ENCODE peak calls at places on chromosomes 6 and 20, in four cellular contexts. H, M, G and J are unnamed samples.

GRCh38 chr6:152309648-152310047 is 327.5 kb downstream of the SYNE1 start:
- DNase-seq in M (no peak), H (peak; percentile 49), G (peak; percentile 36), J (no peak)

GRCh38 chr20:20953738-20954657 is 152.2 kb downstream of the LINC00237 start:
- DNase-seq in M (no peak), H (no peak), G (no peak), J (no peak)

GRCh38 chr6:128848169-128848935 is 34.6 kb upstream of the LAMA2 start:
- DNase-seq in M (peak; percentile 19), H (no peak), G (peak; percentile 52), J (no peak)

GRCh38 chr6:150184850-150185480 is 42.1 kb downstream of the PPP1R14C start:
- DNase-seq in G (no peak), H (no peak), M (no peak), J (no peak)

GRCh38 chr6:684831-685636 is 7.9 kb downstream of the EXOC2 start:
- DNase-seq in G (no peak), M (peak; percentile 46), H (no peak), J (peak; percentile 36)

GRCh38 chr6:32568561-32568960 is 21.1 kb downstream of the HLA-DRB1 start:
- DNase-seq in G (no peak), H (no peak), M (no peak), J (no peak)

GRCh38 chr6:46053034-46053933 is 37.6 kb upstream of the CLIC5 start:
- DNase-seq in G (no peak), H (no peak), M (no peak), J (no peak)

GRCh38 chr20:37198962-37199660 is 19.8 kb upstream of the MROH8 start:
- DNase-seq in M (no peak), H (no peak), G (no peak), J (no peak)

GRCh38 chr6:21824431-21825180 is 231.1 kb downstream of the SOX4 start:
- DNase-seq in G (no peak), H (no peak), M (no peak), J (no peak)

GRCh38 chr6:167338551-167339117 is 13.7 kb downstream of the TTLL2 start:
- DNase-seq in H (no peak), G (no peak), M (no peak), J (no peak)

GRCh38 chr6:34243131-34243771 is 5.6 kb downstream of the SMIM29 start:
- DNase-seq in G (peak; percentile 4), H (no peak), M (peak; percentile 58), J (no peak)

GRCh38 chr20:61002090-61002489 is 250.0 kb upstream of the CDH4 start:
- DNase-seq in G (no peak), M (no peak), H (no peak), J (no peak)

GRCh38 chr6:113082691-113083090 is 735.6 kb downstream of the RFPL4B start:
- DNase-seq in H (no peak), G (no peak), M (peak; percentile 74), J (no peak)

GRCh38 chr6:163408352-163408991 is 6.0 kb upstream of the QKI start:
- DNase-seq in M (no peak), H (no peak), G (no peak), J (no peak)

GRCh38 chr20:20085071-20085470 is 32.7 kb downstream of the CFAP61 start:
- DNase-seq in M (no peak), G (no peak), H (no peak), J (no peak)